ENCODE peak calls at places on chromosomes 6 and 20, in four cellular contexts. C, B, P and N are unnamed samples.

GRCh38 chr20:44601801-44602204 is 19.4 kb downstream of the PKIG start:
- DNase-seq in C (peak; percentile 77), P (peak; percentile 77), B (no peak), N (no peak)

GRCh38 chr6:46078294-46078693 is 51.5 kb upstream of the ENPP4 start:
- DNase-seq in P (no peak), B (no peak), C (no peak), N (no peak)

GRCh38 chr20:53900380-53900999 is 169.9 kb downstream of the BCAS1 start:
- DNase-seq in C (no peak), P (no peak), B (no peak), N (no peak)

GRCh38 chr6:41170547-41171160 is 7.7 kb upstream of the TREM2 start:
- DNase-seq in C (no peak), P (no peak), B (no peak), N (no peak)

GRCh38 chr6:47483853-47484546 is 6.4 kb downstream of the CD2AP start:
- DNase-seq in B (no peak), C (peak; percentile 50), P (no peak), N (no peak)

GRCh38 chr20:16846011-16846410 is 97.9 kb downstream of the OTOR start:
- DNase-seq in P (no peak), B (no peak), C (no peak), N (no peak)

GRCh38 chr6:1310628-1311399 is 1.1 kb upstream of the FOXQ1 start:
- DNase-seq in B (no peak), C (no peak), P (no peak), N (no peak)

GRCh38 chr6:9621276-9621675 is 793.6 kb downstream of the TFAP2A start:
- DNase-seq in B (no peak), P (no peak), C (no peak), N (no peak)

GRCh38 chr20:61626412-61626811 is 374.4 kb downstream of the CDH4 start:
- DNase-seq in C (no peak), P (no peak), B (no peak), N (no peak)

GRCh38 chr6:71478834-71479541 is 190.4 kb downstream of the OGFRL1 start:
- DNase-seq in C (peak; percentile 96), P (no peak), B (no peak), N (no peak)

GRCh38 chr6:111367393-111368088 is 115.5 kb downstream of the REV3L start:
- DNase-seq in P (no peak), C (no peak), B (no peak), N (peak; percentile 7)

GRCh38 chr6:106158816-106159215 is 72.7 kb downstream of the PRDM1 start:
- DNase-seq in C (no peak), B (no peak), P (no peak), N (no peak)

GRCh38 chr20:11712611-11713160 is 205.0 kb upstream of the BTBD3 start:
- DNase-seq in P (no peak), B (no peak), C (no peak), N (no peak)

GRCh38 chr6:49001856-49002255 is 461.2 kb downstream of the MMUT start:
- DNase-seq in P (no peak), B (no peak), C (no peak), N (no peak)

GRCh38 chr20:54525906-54526596 is 50.7 kb downstream of the DOK5 start:
- DNase-seq in P (no peak), B (no peak), C (no peak), N (no peak)

GRCh38 chr20:38770546-38770945 is 22.3 kb downstream of the ACTR5 start:
- DNase-seq in P (no peak), B (no peak), C (no peak), N (no peak)

GRCh38 chr6:88650029-88650619 is 313.3 kb downstream of the RNGTT start:
- DNase-seq in P (no peak), B (no peak), C (peak; percentile 37), N (peak; percentile 88)

GRCh38 chr6:8468731-8469130 is 33.4 kb upstream of the SLC35B3 start:
- DNase-seq in P (no peak), B (no peak), C (no peak), N (no peak)

GRCh38 chr6:2935566-2936291 is 32.6 kb upstream of the SERPINB9 start:
- DNase-seq in C (no peak), B (no peak), P (no peak), N (no peak)

GRCh38 chr6:128554302-128554701 is 33.9 kb upstream of the PTPRK start:
- DNase-seq in P (no peak), B (no peak), C (no peak), N (no peak)

GRCh38 chr6:168125429-168126001 is 46.5 kb upstream of the FRMD1 start:
- DNase-seq in C (no peak), B (no peak), P (no peak), N (no peak)

GRCh38 chr6:97626586-97627441 is 343.8 kb upstream of the MMS22L start:
- DNase-seq in B (no peak), P (no peak), C (peak; percentile 13), N (no peak)

GRCh38 chr20:13554706-13555105 is 84.0 kb downstream of the TASP1 start:
- DNase-seq in B (no peak), P (no peak), C (no peak), N (no peak)

GRCh38 chr6:132142308-132142707 is 191.1 kb upstream of the CCN2 start:
- DNase-seq in B (no peak), C (no peak), P (no peak), N (no peak)

GRCh38 chr20:57792386-57793095 is 82.7 kb upstream of the PMEPA1 start:
- DNase-seq in P (no peak), B (no peak), C (no peak), N (no peak)

GRCh38 chr6:9539231-9539755 is 875.6 kb downstream of the TFAP2A start:
- DNase-seq in P (no peak), B (no peak), C (no peak), N (no peak)

GRCh38 chr6:72505446-72505845 is 116.4 kb upstream of the KCNQ5 start:
- DNase-seq in P (no peak), B (no peak), C (no peak), N (no peak)

GRCh38 chr20:57143173-57143572 is 123.3 kb downstream of the BMP7 start:
- DNase-seq in B (no peak), P (no peak), C (no peak), N (no peak)

GRCh38 chr6:85416049-85416448 is 33.8 kb upstream of the NT5E start:
- DNase-seq in C (no peak), B (no peak), P (no peak), N (no peak)

GRCh38 chr6:45438849-45439406 is 61.2 kb upstream of the SUPT3H start:
- DNase-seq in P (no peak), B (no peak), C (peak; percentile 91), N (no peak)

GRCh38 chr20:1939270-1939595 is 44.0 kb downstream of the SIRPA start:
- DNase-seq in C (no peak), P (no peak), B (no peak), N (no peak)

GRCh38 chr6:122610690-122611455 is 668 bp downstream of the PKIB start:
- DNase-seq in P (no peak), C (no peak), B (peak; percentile 5), N (no peak)

GRCh38 chr6:106586815-106587214 is 42.5 kb downstream of the RTN4IP1 start:
- DNase-seq in C (no peak), P (no peak), B (no peak), N (no peak)

GRCh38 chr6:62445521-62445920 is 159.5 kb upstream of the KHDRBS2 start:
- DNase-seq in P (no peak), C (no peak), B (no peak), N (no peak)

GRCh38 chr6:37607949-37608348 is 89.7 kb downstream of the MDGA1 start:
- DNase-seq in B (no peak), P (no peak), C (peak; percentile 36), N (no peak)
- TF ChIP-seq CTCF in B (peak; percentile 57), P (peak; percentile 18), C (peak; percentile 74), N (peak; percentile 25)

DNA sequence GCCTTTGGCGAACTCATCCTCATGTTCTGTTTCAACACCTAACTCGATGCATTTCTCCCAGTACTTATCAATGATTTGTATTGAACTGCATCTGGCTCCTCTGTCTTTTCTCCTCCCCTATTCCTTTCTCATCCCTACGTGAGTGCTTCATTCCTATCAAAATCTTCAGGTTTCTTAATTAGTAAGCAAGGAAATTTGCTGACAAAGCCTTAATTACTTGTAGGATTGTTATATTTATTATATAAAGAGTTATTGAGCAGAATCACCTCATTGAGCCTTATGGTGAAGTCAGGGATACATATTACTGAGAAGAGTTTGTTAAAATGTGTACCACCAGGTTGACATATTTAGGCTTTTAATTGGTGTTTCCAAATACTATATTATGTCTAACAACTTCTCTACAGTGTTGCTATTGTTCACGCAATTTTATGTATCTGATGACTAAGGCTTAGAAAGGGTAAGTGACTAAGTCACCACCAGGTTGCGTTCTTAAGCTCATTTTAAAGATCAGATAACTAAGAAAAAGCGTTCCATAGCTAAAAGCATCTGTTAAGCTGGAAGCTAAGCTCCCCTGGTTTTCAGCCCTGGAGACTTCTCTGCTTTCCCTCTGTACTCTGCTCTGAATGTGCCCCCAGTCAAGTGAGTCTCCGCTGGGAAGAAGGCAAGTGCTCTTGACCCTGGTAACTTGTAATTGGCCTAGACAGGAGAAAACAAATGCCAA is 18.9 kb downstream of the SCGN start:
- DNase-seq in B (no peak), P (no peak), C (no peak), N (no peak)
- TF ChIP-seq CTCF in B (no peak), P (no peak), C (no peak), N (no peak)

GRCh38 chr6:90297124-90297865 is 652 bp upstream of the BACH2 start:
- DNase-seq in B (no peak), C (no peak), P (no peak), N (no peak)

GRCh38 chr6:90294989-90295853 is 1.4 kb downstream of the BACH2 start:
- DNase-seq in B (peak; percentile 37), P (peak; percentile 43), C (no peak), N (no peak)

GRCh38 chr6:90297866-90298381 is 1.3 kb upstream of the BACH2 start:
- DNase-seq in C (no peak), P (no peak), B (no peak), N (no peak)

GRCh38 chr6:90295854-90296345 is 743 bp downstream of the BACH2 start:
- DNase-seq in P (peak; percentile 73), C (peak; percentile 44), B (peak; percentile 47), N (no peak)

DNA sequence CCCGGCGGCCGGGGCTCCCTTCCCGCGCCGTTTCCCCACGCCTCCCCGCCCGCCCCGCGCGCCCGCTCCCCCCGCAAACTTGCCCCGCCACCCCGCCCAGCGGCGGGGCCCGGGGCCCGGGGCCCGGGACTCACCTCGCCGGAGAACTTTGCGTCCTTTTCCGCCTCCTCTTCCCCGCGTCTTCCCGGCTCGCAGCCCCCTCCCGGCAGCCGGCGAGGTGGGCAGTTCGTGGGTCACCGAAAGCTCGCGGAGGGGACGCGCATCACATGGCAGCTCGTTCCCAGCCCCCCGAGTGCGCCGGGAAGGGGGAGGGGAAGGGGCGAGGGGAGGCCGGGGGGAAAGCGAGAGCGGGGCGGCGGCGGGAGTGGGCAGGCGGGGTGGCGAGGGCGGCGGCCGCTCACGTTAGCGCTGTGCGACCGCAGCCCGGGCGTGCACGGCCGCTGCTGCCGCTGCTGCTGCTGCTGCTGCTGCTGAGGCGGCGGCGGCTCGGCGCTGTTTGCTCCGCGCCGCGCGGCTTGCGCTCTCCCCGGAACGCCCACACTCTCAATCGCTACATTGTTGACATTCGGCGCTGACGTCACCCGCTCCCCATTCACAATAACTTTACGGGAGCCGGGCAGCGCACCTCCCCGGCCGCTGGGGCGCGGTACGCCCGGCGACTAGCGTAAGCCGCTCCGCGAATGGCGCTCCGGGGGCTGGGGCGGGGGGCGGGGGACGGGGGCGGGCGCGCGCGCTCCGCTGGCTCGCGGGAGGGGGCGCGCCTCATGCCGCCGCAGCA is at the start of gene BACH2:
- DNase-seq in C (peak; percentile 88), B (peak; percentile 87), P (peak; percentile 90), N (peak; percentile 26)
- TF ChIP-seq CTCF in C (peak; percentile 15), B (peak; percentile 34), P (peak; percentile 34), N (no peak)

GRCh38 chr6:138401960-138402832 is 1.8 kb upstream of the HEBP2 start:
- DNase-seq in C (no peak), P (no peak), B (no peak), N (no peak)
- TF ChIP-seq CTCF in C (no peak), P (no peak), B (no peak), N (no peak)

GRCh38 chr6:145704153-145704781 is 31.1 kb downstream of the EPM2A start:
- DNase-seq in B (no peak), C (no peak), P (no peak), N (no peak)
- TF ChIP-seq CTCF in B (peak; percentile 77), C (no peak), P (peak; percentile 60), N (peak; percentile 25)